ENCODE peak calls at places on chromosomes 6 and 20, in five cellular contexts. J is heart left ventricle, H is spleen, S is body of pancreas, O is MM.1S. A is an unnamed sample.

GRCh38 chr6:71395731-71396409 is 107.3 kb downstream of the OGFRL1 start:
- DNase-seq in J (no peak), H (no peak), O (no peak), S (no peak), A (no peak)

GRCh38 chr6:82364087-82365010 is 732 bp downstream of the TPBG start:
- DNase-seq in O (no peak), H (peak), S (peak), J (peak), A (peak)

GRCh38 chr6:130847546-130847945 is 20.3 kb downstream of the SMLR1 start:
- DNase-seq in H (no peak), O (no peak), J (no peak), S (no peak), A (no peak)

GRCh38 chr6:138001750-138002349 is 105.4 kb downstream of the PERP start:
- DNase-seq in O (peak), H (no peak), J (peak), S (peak), A (peak)

GRCh38 chr6:89999154-89999553 is 104.9 kb downstream of the GJA10 start:
- DNase-seq in O (no peak), H (no peak), J (peak), S (peak), A (peak)

GRCh38 chr6:132087391-132087790 is 136.2 kb upstream of the CCN2 start:
- DNase-seq in H (no peak), O (no peak), J (no peak), S (no peak), A (no peak)

GRCh38 chr6:127343753-127344659 is 597 bp upstream of the ECHDC1 start:
- DNase-seq in O (peak), S (no peak), J (no peak), H (no peak), A (no peak)

GRCh38 chr6:104629826-104630225 is 229.9 kb downstream of the HACE1 start:
- DNase-seq in J (no peak), H (no peak), O (no peak), S (no peak), A (no peak)

GRCh38 chr20:57329608-57330221 is at the start of gene SPO11:
- DNase-seq in S (no peak), O (peak), J (no peak), H (no peak), A (no peak)

GRCh38 chr6:51514396-51515051 is 572.9 kb downstream of the PKHD1 start:
- DNase-seq in O (no peak), J (no peak), S (no peak), H (no peak), A (no peak)

GRCh38 chr6:167855825-167856425 is 29.2 kb downstream of the AFDN start:
- DNase-seq in H (no peak), O (no peak), J (no peak), S (no peak), A (no peak)

GRCh38 chr6:30742316-30743098 is at the start of gene FLOT1:
- DNase-seq in J (peak), S (peak), O (peak), H (peak), A (peak)

GRCh38 chr6:30741789-30742315 is 635 bp downstream of the FLOT1 start:
- DNase-seq in J (no peak), H (peak), O (no peak), S (no peak), A (no peak)

GRCh38 chr6:30740540-30740870 is 2.0 kb downstream of the FLOT1 start:
- DNase-seq in H (no peak), S (no peak), J (no peak), O (no peak), A (no peak)

GRCh38 chr6:30743099-30744053 is 889 bp upstream of the FLOT1 start:
- DNase-seq in O (peak), J (peak), H (peak), S (no peak), A (no peak)

GRCh38 chr6:30740993-30741784 is 1.3 kb downstream of the FLOT1 start:
- DNase-seq in J (no peak), H (no peak), O (no peak), S (no peak), A (no peak)
- H3K4me3 ChIP-seq in J (peak), H (peak), O (peak), S (no peak), A (peak)

GRCh38 chr6:140957334-140957733 is 1175.4 kb upstream of the GJE1 start:
- DNase-seq in S (no peak), H (no peak), J (no peak), O (no peak), A (no peak)
- H3K27ac ChIP-seq in S (no peak), H (no peak), J (no peak), O (no peak), A (no peak)

GRCh38 chr6:23635150-23635549 is 490.9 kb upstream of the NRSN1 start:
- DNase-seq in J (no peak), S (no peak), O (no peak), H (no peak), A (no peak)

GRCh38 chr6:23642849-23643248 is 483.2 kb upstream of the NRSN1 start:
- DNase-seq in O (no peak), H (no peak), J (no peak), S (no peak), A (no peak)

GRCh38 chr6:23633986-23634385 is 492.0 kb upstream of the NRSN1 start:
- DNase-seq in J (no peak), S (no peak), H (no peak), O (no peak), A (no peak)

GRCh38 chr6:23637296-23637695 is 488.7 kb upstream of the NRSN1 start:
- DNase-seq in J (no peak), H (no peak), S (no peak), O (no peak), A (no peak)
- TF ChIP-seq CTCF in J (no peak), H (no peak), S (no peak), O (no peak), A (no peak)

GRCh38 chr20:61322151-61322860 is 70.2 kb downstream of the CDH4 start:
- DNase-seq in H (peak), S (no peak), J (no peak), O (no peak), A (no peak)

GRCh38 chr20:61325718-61326117 is 73.7 kb downstream of the CDH4 start:
- DNase-seq in O (no peak), H (peak), S (no peak), J (no peak), A (no peak)

GRCh38 chr20:61321481-61321880 is 69.4 kb downstream of the CDH4 start:
- DNase-seq in H (peak), J (no peak), S (no peak), O (no peak), A (no peak)

GRCh38 chr20:61328906-61329558 is 77.0 kb downstream of the CDH4 start:
- DNase-seq in J (no peak), H (peak), S (no peak), O (no peak), A (no peak)

DNA sequence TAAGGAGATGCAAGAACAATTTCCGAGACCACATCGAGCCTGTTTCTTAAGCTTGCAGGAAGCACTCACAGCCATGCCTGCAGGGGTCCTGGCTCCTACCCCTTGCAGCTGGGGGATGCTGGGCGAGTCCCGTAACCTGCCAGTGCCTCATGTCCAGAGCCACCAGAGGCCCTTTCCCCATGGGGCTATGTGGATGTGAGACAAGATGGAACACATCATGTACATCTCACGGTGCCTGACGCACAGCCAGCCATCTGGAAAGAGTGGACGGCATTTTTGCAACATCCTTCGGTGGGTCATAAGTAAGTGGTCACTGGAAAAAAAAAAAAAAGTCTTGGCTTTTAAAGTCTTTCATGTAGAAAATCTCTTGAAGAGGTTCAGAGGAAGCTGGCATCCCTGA is 72.8 kb downstream of the CDH4 start:
- DNase-seq in H (peak), J (no peak), S (no peak), O (no peak), A (no peak)
- H3K4me3 ChIP-seq in H (no peak), J (no peak), S (no peak), O (no peak), A (no peak)